ENCODE peak calls at places on chromosomes 6 and 20, in four cellular contexts. One of them, this sample, is unnamed.

GRCh38 chr6:129901910-129902309 is 40.8 kb upstream of the TMEM244 start:
- DNase-seq in activated B cell treated with CpG ODN at 0.5 μM for 24 hours: no peak
- DNase-seq in H9: no peak
- DNase-seq in psoas muscle: no peak
- DNase-seq in this sample: no peak

GRCh38 chr6:40719671-40720374 is 132.7 kb upstream of the LRFN2 start:
- DNase-seq in activated B cell treated with CpG ODN at 0.5 μM for 24 hours: no peak
- DNase-seq in H9: peak
- DNase-seq in psoas muscle: no peak
- DNase-seq in this sample: no peak

GRCh38 chr20:5136096-5136495 is 9.3 kb downstream of the CDS2 start:
- DNase-seq in activated B cell treated with CpG ODN at 0.5 μM for 24 hours: no peak
- DNase-seq in H9: no peak
- DNase-seq in psoas muscle: no peak
- DNase-seq in this sample: no peak

GRCh38 chr20:10316582-10316981 is 98.0 kb downstream of the SNAP25 start:
- DNase-seq in activated B cell treated with CpG ODN at 0.5 μM for 24 hours: no peak
- DNase-seq in H9: no peak
- DNase-seq in psoas muscle: no peak
- DNase-seq in this sample: no peak

GRCh38 chr20:44597516-44597915 is 15.1 kb downstream of the PKIG start:
- DNase-seq in activated B cell treated with CpG ODN at 0.5 μM for 24 hours: no peak
- DNase-seq in H9: no peak
- DNase-seq in psoas muscle: no peak
- DNase-seq in this sample: no peak

GRCh38 chr6:27138837-27139752 is 108.4 kb upstream of the PRSS16 start:
- DNase-seq in activated B cell treated with CpG ODN at 0.5 μM for 24 hours: peak
- DNase-seq in H9: peak
- DNase-seq in psoas muscle: no peak
- DNase-seq in this sample: peak

GRCh38 chr20:57662313-57663240 is 42.4 kb upstream of the ZBP1 start:
- DNase-seq in activated B cell treated with CpG ODN at 0.5 μM for 24 hours: peak
- DNase-seq in H9: peak
- DNase-seq in psoas muscle: no peak
- DNase-seq in this sample: no peak

GRCh38 chr20:47205577-47206123 is 150.8 kb downstream of the ZMYND8 start:
- DNase-seq in activated B cell treated with CpG ODN at 0.5 μM for 24 hours: peak
- DNase-seq in H9: peak
- DNase-seq in psoas muscle: peak
- DNase-seq in this sample: no peak

GRCh38 chr6:52089758-52090348 is 2.4 kb upstream of the PKHD1 start:
- DNase-seq in activated B cell treated with CpG ODN at 0.5 μM for 24 hours: no peak
- DNase-seq in H9: no peak
- DNase-seq in psoas muscle: no peak
- DNase-seq in this sample: no peak

GRCh38 chr6:111722220-111722731 is 116.6 kb upstream of the TRAF3IP2 start:
- DNase-seq in activated B cell treated with CpG ODN at 0.5 μM for 24 hours: no peak
- DNase-seq in H9: no peak
- DNase-seq in psoas muscle: no peak
- DNase-seq in this sample: no peak

GRCh38 chr6:100839419-100839818 is 41.7 kb downstream of the ASCC3 start:
- DNase-seq in activated B cell treated with CpG ODN at 0.5 μM for 24 hours: no peak
- DNase-seq in H9: no peak
- DNase-seq in psoas muscle: no peak
- DNase-seq in this sample: no peak

GRCh38 chr20:32970973-32971300 is 33.3 kb downstream of the SUN5 start:
- DNase-seq in activated B cell treated with CpG ODN at 0.5 μM for 24 hours: no peak
- DNase-seq in H9: peak
- DNase-seq in psoas muscle: no peak
- DNase-seq in this sample: peak

GRCh38 chr6:29598348-29598747 is 13.4 kb downstream of the OR2H2 start:
- DNase-seq in activated B cell treated with CpG ODN at 0.5 μM for 24 hours: no peak
- DNase-seq in H9: no peak
- DNase-seq in psoas muscle: no peak
- DNase-seq in this sample: no peak

GRCh38 chr20:11350126-11351005 is 567.3 kb upstream of the BTBD3 start:
- DNase-seq in activated B cell treated with CpG ODN at 0.5 μM for 24 hours: no peak
- DNase-seq in H9: no peak
- DNase-seq in psoas muscle: no peak
- DNase-seq in this sample: no peak

GRCh38 chr6:372336-372911 is 19.1 kb upstream of the IRF4 start:
- DNase-seq in activated B cell treated with CpG ODN at 0.5 μM for 24 hours: peak
- DNase-seq in H9: no peak
- DNase-seq in psoas muscle: no peak
- DNase-seq in this sample: no peak

GRCh38 chr6:74091133-74091793 is 395.3 kb downstream of the CD109 start:
- DNase-seq in activated B cell treated with CpG ODN at 0.5 μM for 24 hours: no peak
- DNase-seq in H9: no peak
- DNase-seq in psoas muscle: no peak
- DNase-seq in this sample: no peak

GRCh38 chr6:158837684-158838625 is 18.8 kb upstream of the EZR start:
- DNase-seq in activated B cell treated with CpG ODN at 0.5 μM for 24 hours: no peak
- DNase-seq in H9: no peak
- DNase-seq in psoas muscle: no peak
- DNase-seq in this sample: no peak

GRCh38 chr6:128282956-128283355 is 237.4 kb downstream of the PTPRK start:
- DNase-seq in activated B cell treated with CpG ODN at 0.5 μM for 24 hours: no peak
- DNase-seq in H9: peak
- DNase-seq in psoas muscle: no peak
- DNase-seq in this sample: no peak

GRCh38 chr20:3679749-3680700 is 1.8 kb downstream of the ADAM33 start:
- DNase-seq in activated B cell treated with CpG ODN at 0.5 μM for 24 hours: no peak
- DNase-seq in H9: no peak
- DNase-seq in psoas muscle: peak
- DNase-seq in this sample: no peak

GRCh38 chr6:35259194-35259945 is at the start of gene ZNF76:
- DNase-seq in activated B cell treated with CpG ODN at 0.5 μM for 24 hours: peak
- DNase-seq in H9: peak
- DNase-seq in psoas muscle: peak
- DNase-seq in this sample: peak
- TF ChIP-seq CTCF in activated B cell treated with CpG ODN at 0.5 μM for 24 hours: no peak
- TF ChIP-seq CTCF in H9: no peak
- TF ChIP-seq CTCF in psoas muscle: no peak
- TF ChIP-seq CTCF in this sample: peak

GRCh38 chr6:83921315-83921714 is 61.8 kb downstream of the CYB5R4 start:
- DNase-seq in activated B cell treated with CpG ODN at 0.5 μM for 24 hours: no peak
- DNase-seq in H9: peak
- DNase-seq in psoas muscle: no peak
- DNase-seq in this sample: no peak
- TF ChIP-seq CTCF in activated B cell treated with CpG ODN at 0.5 μM for 24 hours: no peak
- TF ChIP-seq CTCF in H9: peak
- TF ChIP-seq CTCF in psoas muscle: no peak
- TF ChIP-seq CTCF in this sample: no peak

DNA sequence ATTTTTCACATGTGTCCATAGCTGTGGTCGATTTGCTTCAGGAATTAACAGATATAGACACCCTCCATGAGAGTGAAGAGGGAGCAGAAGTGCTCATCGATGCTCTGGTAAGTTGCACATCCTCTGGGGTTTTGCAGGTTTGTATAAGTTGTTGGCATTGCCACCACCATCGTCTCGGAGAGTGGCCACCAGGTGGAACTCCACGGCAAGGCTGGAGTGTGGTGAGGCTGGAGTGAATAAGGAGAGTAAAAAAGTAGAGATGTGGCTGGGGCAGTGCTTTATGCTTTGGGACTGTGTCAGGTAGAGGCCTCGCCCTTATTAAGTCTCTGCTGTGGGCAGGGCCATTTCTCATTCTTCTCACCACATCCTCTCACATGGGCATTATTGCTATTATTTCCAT is 63.7 kb downstream of the CTNNBL1 start:
- DNase-seq in activated B cell treated with CpG ODN at 0.5 μM for 24 hours: no peak
- DNase-seq in H9: no peak
- DNase-seq in psoas muscle: no peak
- DNase-seq in this sample: no peak
- TF ChIP-seq CTCF in activated B cell treated with CpG ODN at 0.5 μM for 24 hours: no peak
- TF ChIP-seq CTCF in H9: peak
- TF ChIP-seq CTCF in psoas muscle: peak
- TF ChIP-seq CTCF in this sample: peak

DNA sequence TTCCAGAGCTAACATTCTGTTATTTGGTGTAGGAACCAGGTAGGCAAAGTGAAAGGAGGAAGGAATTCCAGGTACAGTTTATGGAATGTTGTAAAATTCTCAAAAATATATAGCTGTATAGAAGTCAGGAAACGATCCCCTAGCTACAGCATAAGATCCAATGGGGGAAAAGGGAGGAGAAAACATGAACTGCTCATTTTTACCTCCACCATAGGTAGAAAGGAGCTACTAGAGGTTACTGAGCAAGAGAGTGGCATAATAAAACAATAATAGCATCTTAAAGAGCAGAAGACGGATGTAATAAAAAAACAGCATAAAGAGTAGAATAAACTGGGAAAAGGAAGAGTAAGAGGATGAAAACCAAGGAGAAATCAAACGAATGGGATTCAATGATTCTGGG is 26.9 kb downstream of the EPB41L2 start:
- DNase-seq in activated B cell treated with CpG ODN at 0.5 μM for 24 hours: no peak
- DNase-seq in H9: no peak
- DNase-seq in psoas muscle: no peak
- DNase-seq in this sample: no peak
- TF ChIP-seq CTCF in activated B cell treated with CpG ODN at 0.5 μM for 24 hours: no peak
- TF ChIP-seq CTCF in H9: no peak
- TF ChIP-seq CTCF in psoas muscle: no peak
- TF ChIP-seq CTCF in this sample: no peak

DNA sequence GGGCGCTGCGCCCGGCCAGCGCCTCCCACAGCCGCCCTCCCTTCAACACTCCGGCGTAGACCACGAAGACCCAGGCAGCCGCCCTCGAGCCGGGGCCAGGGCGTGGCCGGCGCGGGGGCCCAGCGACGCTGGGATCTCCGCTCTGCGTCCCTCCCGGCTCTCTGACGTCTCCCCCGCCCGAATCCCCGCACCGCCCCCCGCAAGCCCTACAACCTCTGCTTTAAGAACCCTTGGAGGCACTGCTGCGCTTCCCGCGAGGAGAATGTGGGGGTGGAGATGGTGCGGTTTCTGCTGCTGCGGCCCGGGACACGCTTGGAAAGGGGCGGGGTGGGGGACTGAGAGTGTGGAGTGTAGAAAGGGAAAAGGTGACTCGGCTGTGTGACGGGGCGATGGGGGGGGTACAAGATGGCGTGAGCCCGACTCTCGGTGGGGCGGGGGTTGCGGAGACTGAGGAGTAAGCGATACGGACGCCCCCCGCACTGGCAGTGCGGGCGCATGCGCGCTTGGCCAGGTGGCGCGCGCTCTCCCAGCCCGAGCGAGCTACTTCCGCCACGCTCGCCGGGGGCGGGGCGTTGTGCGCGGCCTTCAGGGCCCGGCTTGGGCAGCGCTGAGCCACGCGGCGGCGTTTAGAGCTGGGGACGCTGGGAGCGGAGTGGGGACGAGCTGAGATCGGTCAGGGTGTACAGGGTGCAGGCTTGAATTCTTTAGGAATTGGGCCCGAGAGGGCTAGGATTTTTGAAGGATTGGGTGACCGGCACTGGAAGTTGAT is at the start of gene SUPT3H:
- DNase-seq in activated B cell treated with CpG ODN at 0.5 μM for 24 hours: peak
- DNase-seq in H9: peak
- DNase-seq in psoas muscle: peak
- DNase-seq in this sample: peak
- TF ChIP-seq CTCF in activated B cell treated with CpG ODN at 0.5 μM for 24 hours: no peak
- TF ChIP-seq CTCF in H9: peak
- TF ChIP-seq CTCF in psoas muscle: peak
- TF ChIP-seq CTCF in this sample: peak

This sample was measured in type B pancreatic cell.